ENCODE peak calls at places on chromosomes 6 and 20, in six cellular contexts. One of them, this sample, is unnamed.

GRCh38 chr6:134821397-134821796 is 128.5 kb downstream of the ALDH8A1 start:
- DNase-seq in GM12878: no peak
- DNase-seq in HepG2: no peak
- DNase-seq in WTC11: no peak
- DNase-seq in H1: no peak
- DNase-seq in K562: no peak
- DNase-seq in this sample: no peak

GRCh38 chr20:4766631-4767030 is 44.9 kb downstream of the PRND start:
- DNase-seq in HepG2: no peak
- DNase-seq in WTC11: no peak
- DNase-seq in GM12878: no peak
- DNase-seq in K562: no peak
- DNase-seq in H1: no peak
- DNase-seq in this sample: no peak

GRCh38 chr20:1001981-1002681 is at the start of gene RSPO4:
- DNase-seq in WTC11: peak; percentile 51
- DNase-seq in H1: peak; percentile 66
- DNase-seq in HepG2: no peak
- DNase-seq in GM12878: no peak
- DNase-seq in K562: no peak
- DNase-seq in this sample: no peak

GRCh38 chr6:41732601-41733348 is 2.6 kb downstream of the TFEB start:
- DNase-seq in WTC11: no peak
- DNase-seq in HepG2: no peak
- DNase-seq in H1: no peak
- DNase-seq in GM12878: peak; percentile 62
- DNase-seq in K562: no peak
- DNase-seq in this sample: no peak

GRCh38 chr6:33613794-33614166 is 7.3 kb upstream of the ITPR3 start:
- DNase-seq in GM12878: no peak
- DNase-seq in WTC11: no peak
- DNase-seq in HepG2: no peak
- DNase-seq in H1: no peak
- DNase-seq in K562: no peak
- DNase-seq in this sample: no peak

GRCh38 chr20:59820204-59821041 is 113.0 kb downstream of the SYCP2 start:
- DNase-seq in K562: no peak
- DNase-seq in WTC11: no peak
- DNase-seq in H1: no peak
- DNase-seq in GM12878: no peak
- DNase-seq in HepG2: no peak
- DNase-seq in this sample: no peak

GRCh38 chr6:41136911-41137310 is 17.2 kb downstream of the TREML1 start:
- DNase-seq in HepG2: no peak
- DNase-seq in GM12878: no peak
- DNase-seq in WTC11: no peak
- DNase-seq in H1: no peak
- DNase-seq in K562: no peak
- DNase-seq in this sample: no peak

GRCh38 chr6:16437984-16438383 is 199.6 kb downstream of the GMPR start:
- DNase-seq in WTC11: no peak
- DNase-seq in H1: no peak
- DNase-seq in K562: no peak
- DNase-seq in GM12878: no peak
- DNase-seq in HepG2: no peak
- DNase-seq in this sample: no peak

GRCh38 chr20:62117362-62117646 is 5.0 kb upstream of the LSM14B start:
- DNase-seq in K562: no peak
- DNase-seq in H1: no peak
- DNase-seq in GM12878: no peak
- DNase-seq in HepG2: no peak
- DNase-seq in WTC11: no peak
- DNase-seq in this sample: no peak

GRCh38 chr6:12576389-12576788 is 140.2 kb upstream of the PHACTR1 start:
- DNase-seq in H1: no peak
- DNase-seq in GM12878: no peak
- DNase-seq in HepG2: no peak
- DNase-seq in K562: no peak
- DNase-seq in WTC11: no peak
- DNase-seq in this sample: no peak

GRCh38 chr6:12569646-12570045 is 146.9 kb upstream of the PHACTR1 start:
- DNase-seq in WTC11: no peak
- DNase-seq in GM12878: no peak
- DNase-seq in H1: no peak
- DNase-seq in K562: no peak
- DNase-seq in HepG2: no peak
- DNase-seq in this sample: no peak

GRCh38 chr6:12570461-12571030 is 146.0 kb upstream of the PHACTR1 start:
- DNase-seq in K562: no peak
- DNase-seq in WTC11: no peak
- DNase-seq in HepG2: no peak
- DNase-seq in H1: no peak
- DNase-seq in GM12878: no peak
- DNase-seq in this sample: no peak

GRCh38 chr6:12577124-12577845 is 139.3 kb upstream of the PHACTR1 start:
- DNase-seq in K562: no peak
- DNase-seq in GM12878: no peak
- DNase-seq in WTC11: no peak
- DNase-seq in H1: no peak
- DNase-seq in HepG2: no peak
- DNase-seq in this sample: no peak

GRCh38 chr6:12572884-12573824 is 143.4 kb upstream of the PHACTR1 start:
- DNase-seq in K562: no peak
- DNase-seq in GM12878: no peak
- DNase-seq in HepG2: no peak
- DNase-seq in WTC11: no peak
- DNase-seq in H1: no peak
- DNase-seq in this sample: no peak
- TF ChIP-seq ATF3 in K562: no peak
- TF ChIP-seq ATF3 in GM12878: no peak
- TF ChIP-seq ATF3 in HepG2: no peak
- TF ChIP-seq ATF3 in WTC11: no peak
- TF ChIP-seq ATF3 in H1: no peak
- TF ChIP-seq ATF3 in this sample: no peak

GRCh38 chr20:63244468-63244867 is 8.8 kb downstream of the BIRC7 start:
- DNase-seq in GM12878: no peak
- DNase-seq in HepG2: no peak
- DNase-seq in K562: no peak
- DNase-seq in WTC11: no peak
- DNase-seq in H1: no peak
- DNase-seq in this sample: no peak

GRCh38 chr20:63243604-63244247 is 8.0 kb downstream of the BIRC7 start:
- DNase-seq in WTC11: no peak
- DNase-seq in GM12878: no peak
- DNase-seq in H1: no peak
- DNase-seq in K562: no peak
- DNase-seq in HepG2: no peak
- DNase-seq in this sample: no peak

GRCh38 chr20:63247678-63248228 is 6.5 kb downstream of the NKAIN4 start:
- DNase-seq in WTC11: no peak
- DNase-seq in K562: no peak
- DNase-seq in GM12878: no peak
- DNase-seq in H1: no peak
- DNase-seq in HepG2: no peak
- DNase-seq in this sample: no peak

GRCh38 chr20:63248835-63249591 is 5.2 kb downstream of the NKAIN4 start:
- DNase-seq in WTC11: no peak
- DNase-seq in H1: no peak
- DNase-seq in K562: no peak
- DNase-seq in HepG2: no peak
- DNase-seq in GM12878: no peak
- DNase-seq in this sample: no peak

DNA sequence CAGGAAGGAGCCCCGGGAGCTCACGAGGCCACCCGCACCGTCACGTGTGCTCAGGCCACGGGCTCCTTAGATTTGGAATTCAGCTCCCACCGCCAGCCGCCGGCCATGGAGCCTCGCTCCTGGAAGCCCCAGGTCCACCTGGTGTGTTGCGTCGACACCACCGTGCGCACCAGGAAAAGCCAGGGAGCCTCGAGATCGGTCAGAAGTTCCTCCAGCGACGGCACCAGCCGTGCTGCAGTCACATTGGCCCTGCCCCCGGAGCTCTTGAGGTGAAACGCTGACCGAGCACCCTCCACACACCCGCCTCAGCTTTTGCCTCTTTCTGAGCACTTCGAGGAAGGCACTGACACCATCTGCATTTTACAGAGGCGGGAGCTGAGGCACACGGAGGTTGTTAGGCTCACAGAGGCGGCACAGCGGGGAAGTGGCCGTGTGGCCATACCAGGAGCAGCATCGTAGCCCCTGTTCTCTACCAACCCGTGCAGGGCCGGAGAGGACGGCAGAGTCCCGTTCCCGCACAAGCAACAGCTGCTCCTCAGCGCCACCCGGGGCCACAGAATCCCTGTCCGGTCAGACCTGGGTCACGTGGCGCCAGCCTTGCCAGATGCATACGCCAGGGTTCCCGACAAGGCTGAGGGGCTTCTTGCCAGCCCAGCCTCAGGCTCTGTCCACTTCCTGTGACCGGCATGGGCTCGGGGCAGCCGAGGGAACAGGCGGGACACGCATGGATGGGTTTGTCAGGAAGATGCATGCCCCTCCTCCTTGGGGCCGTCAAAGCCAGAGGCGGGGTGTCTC is 7.6 kb downstream of the NKAIN4 start:
- DNase-seq in WTC11: peak; percentile 54
- DNase-seq in GM12878: no peak
- DNase-seq in HepG2: no peak
- DNase-seq in K562: peak; percentile 32
- DNase-seq in H1: peak; percentile 72
- DNase-seq in this sample: no peak
- TF ChIP-seq CTCF in WTC11: no peak
- TF ChIP-seq CTCF in GM12878: no peak
- TF ChIP-seq CTCF in HepG2: peak; percentile 13
- TF ChIP-seq CTCF in K562: no peak
- TF ChIP-seq CTCF in H1: peak; percentile 5
- TF ChIP-seq CTCF in this sample: no peak

DNA sequence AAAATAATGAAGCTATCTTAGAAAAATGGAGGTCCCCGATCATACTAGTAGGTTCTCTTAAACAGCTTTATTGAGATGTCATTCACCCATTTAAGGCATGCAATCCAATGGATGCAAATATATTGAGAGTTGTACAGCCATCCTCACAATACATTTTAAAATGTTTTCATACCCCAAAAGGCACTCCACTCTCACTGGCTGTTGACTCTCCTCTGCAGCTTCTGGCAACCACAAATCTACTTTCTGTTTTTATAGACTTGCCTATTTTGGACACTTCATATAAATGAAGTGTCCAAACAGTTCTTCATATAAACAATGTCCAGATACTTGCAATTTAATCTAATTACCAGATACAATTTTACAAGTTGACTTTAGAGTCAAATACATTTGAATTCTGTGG is 73.7 kb downstream of the PLG start:
- DNase-seq in WTC11: no peak
- DNase-seq in K562: no peak
- DNase-seq in HepG2: no peak
- DNase-seq in GM12878: no peak
- DNase-seq in H1: no peak
- DNase-seq in this sample: no peak
- TF ChIP-seq ATF3 in WTC11: no peak
- TF ChIP-seq ATF3 in K562: no peak
- TF ChIP-seq ATF3 in HepG2: no peak
- TF ChIP-seq ATF3 in GM12878: no peak
- TF ChIP-seq ATF3 in H1: no peak
- TF ChIP-seq ATF3 in this sample: no peak

GRCh38 chr20:34875657-34876160 is 703 bp upstream of the ACSS2 start:
- DNase-seq in GM12878: no peak
- DNase-seq in K562: no peak
- DNase-seq in H1: no peak
- DNase-seq in WTC11: no peak
- DNase-seq in HepG2: no peak
- DNase-seq in this sample: no peak
- TF ChIP-seq CTCF in GM12878: peak; percentile 26
- TF ChIP-seq CTCF in K562: peak; percentile 51
- TF ChIP-seq CTCF in H1: no peak
- TF ChIP-seq CTCF in WTC11: no peak
- TF ChIP-seq CTCF in HepG2: peak; percentile 59
- TF ChIP-seq CTCF in this sample: no peak

DNA sequence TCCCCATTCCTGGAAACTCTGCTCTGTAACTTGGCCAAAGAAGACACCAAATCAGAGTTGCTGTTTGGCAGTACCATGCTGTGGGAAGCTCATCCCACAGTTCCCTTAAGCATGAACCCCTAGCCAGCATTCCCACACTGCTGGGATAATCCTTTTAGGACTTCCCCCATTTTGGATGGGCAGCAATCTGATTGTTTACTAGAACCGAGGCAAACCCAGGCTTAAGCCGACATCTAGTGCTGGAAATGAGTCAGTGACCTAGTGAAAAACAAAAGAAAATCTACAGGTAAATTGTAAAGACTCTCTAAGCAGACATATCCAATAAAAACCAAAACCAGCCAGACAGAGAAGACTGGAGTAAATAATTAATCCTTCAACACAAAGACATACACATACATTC is 5.2 kb downstream of the DNAH8 start:
- DNase-seq in H1: no peak
- DNase-seq in GM12878: no peak
- DNase-seq in K562: no peak
- DNase-seq in HepG2: peak; percentile 25
- DNase-seq in WTC11: no peak
- DNase-seq in this sample: peak; percentile 12
- TF ChIP-seq ATF3 in H1: no peak
- TF ChIP-seq ATF3 in GM12878: no peak
- TF ChIP-seq ATF3 in K562: no peak
- TF ChIP-seq ATF3 in HepG2: no peak
- TF ChIP-seq ATF3 in WTC11: no peak
- TF ChIP-seq ATF3 in this sample: no peak

DNA sequence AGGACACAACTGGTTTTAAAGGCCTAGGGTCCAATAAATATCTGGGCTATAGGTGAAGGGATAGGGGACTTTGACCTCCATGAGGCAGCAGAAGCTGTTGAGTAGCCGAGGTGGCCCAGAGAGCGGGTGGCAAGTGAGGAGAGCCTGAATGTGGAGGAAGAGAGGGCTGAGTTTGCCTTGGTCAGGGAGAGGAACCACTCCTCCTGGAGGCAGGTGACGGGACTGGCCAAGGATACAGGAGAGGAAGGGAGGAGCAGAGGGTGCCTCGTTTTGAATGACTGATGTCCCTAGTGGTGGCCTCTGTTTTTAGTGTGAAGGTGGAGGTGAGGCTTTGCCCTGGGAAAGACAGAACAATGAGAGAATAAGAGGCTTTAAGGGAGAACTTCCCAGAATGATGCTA is 19.1 kb upstream of the AAR2 start:
- DNase-seq in GM12878: no peak
- DNase-seq in H1: peak; percentile 70
- DNase-seq in WTC11: peak; percentile 74
- DNase-seq in K562: peak; percentile 76
- DNase-seq in HepG2: peak; percentile 70
- DNase-seq in this sample: peak; percentile 36
- TF ChIP-seq CTCF in GM12878: peak; percentile 3
- TF ChIP-seq CTCF in H1: peak; percentile 90
- TF ChIP-seq CTCF in WTC11: peak; percentile 36
- TF ChIP-seq CTCF in K562: peak; percentile 57
- TF ChIP-seq CTCF in HepG2: peak; percentile 40
- TF ChIP-seq CTCF in this sample: peak; percentile 27

GRCh38 chr20:32761417-32761830 is 761 bp upstream of the DNMT3B start:
- DNase-seq in HepG2: no peak
- DNase-seq in WTC11: no peak
- DNase-seq in K562: no peak
- DNase-seq in H1: no peak
- DNase-seq in GM12878: no peak
- DNase-seq in this sample: no peak
- TF ChIP-seq ATF3 in HepG2: no peak
- TF ChIP-seq ATF3 in WTC11: no peak
- TF ChIP-seq ATF3 in K562: no peak
- TF ChIP-seq ATF3 in H1: no peak
- TF ChIP-seq ATF3 in GM12878: no peak
- TF ChIP-seq ATF3 in this sample: no peak